ENCODE peak calls at places on chromosomes 2 and 18, in four cellular contexts. T is HT-29; G is anterior cingulate cortex; V is stimulated activated CD8-positive, alpha-beta memory T cell treated with anti-CD3 and anti-CD28 coated beads, Interleukin-2, amount 100 ng/mL, for 1 hour. F is an unnamed sample.

GRCh38 chr18:61308795-61309393 is 24.3 kb upstream of the CDH20 start:
- DNase-seq in T (no peak), G (peak; percentile 9), V (no peak), F (peak; percentile 76)

GRCh38 chr18:13823707-13824395 is at the start of gene MC5R:
- DNase-seq in T (peak; percentile 67), G (no peak), V (peak; percentile 44), F (peak; percentile 83)

GRCh38 chr2:147792966-147793617 is 51.7 kb upstream of the ACVR2A start:
- DNase-seq in T (no peak), G (no peak), V (no peak), F (no peak)

GRCh38 chr2:147331790-147332419 is 512.9 kb upstream of the ACVR2A start:
- DNase-seq in T (peak; percentile 78), G (no peak), V (no peak), F (peak; percentile 59)

GRCh38 chr2:212227755-212228154 is 310.8 kb downstream of the ERBB4 start:
- DNase-seq in T (peak; percentile 44), G (no peak), V (no peak), F (peak; percentile 86)

GRCh38 chr2:36785179-36785795 is 88.8 kb downstream of the VIT start:
- DNase-seq in T (peak; percentile 88), G (no peak), V (peak; percentile 22), F (peak; percentile 69)

GRCh38 chr2:233336541-233336940 is 17.8 kb upstream of the DGKD start:
- DNase-seq in T (no peak), G (no peak), V (no peak), F (no peak)

GRCh38 chr2:190696792-190697398 is 48.0 kb downstream of the NAB1 start:
- DNase-seq in T (no peak), G (no peak), V (no peak), F (peak; percentile 59)

GRCh38 chr2:183292028-183292427 is 167.8 kb downstream of the NUP35 start:
- DNase-seq in T (no peak), G (no peak), V (no peak), F (no peak)

GRCh38 chr2:140893685-140894084 is 1237.1 kb downstream of the LRP1B start:
- DNase-seq in T (no peak), G (no peak), V (no peak), F (no peak)

GRCh38 chr2:234463626-234464290 is 33.1 kb downstream of the ARL4C start:
- DNase-seq in T (peak; percentile 72), G (no peak), V (peak; percentile 34), F (peak; percentile 97)

GRCh38 chr2:229650886-229651285 is 63.5 kb downstream of the DNER start:
- DNase-seq in T (no peak), G (no peak), V (no peak), F (no peak)

GRCh38 chr2:234136461-234136860 is 86.0 kb downstream of the SPP2 start:
- DNase-seq in T (peak; percentile 46), G (no peak), V (no peak), F (peak; percentile 38)

GRCh38 chr2:60468390-60469085 is 84.9 kb downstream of the BCL11A start:
- DNase-seq in T (no peak), G (no peak), V (no peak), F (no peak)

GRCh38 chr2:67065046-67065445 is 332.1 kb upstream of the ETAA1 start:
- DNase-seq in T (no peak), G (no peak), V (no peak), F (no peak)

GRCh38 chr2:130162968-130163367 is 18.1 kb upstream of the CCDC74B start:
- DNase-seq in T (no peak), G (no peak), V (no peak), F (no peak)

GRCh38 chr2:105737980-105738657 is 6.6 kb upstream of the NCK2 start:
- DNase-seq in T (no peak), G (no peak), V (no peak), F (no peak)

GRCh38 chr2:72205546-72205863 is 57.8 kb upstream of the CYP26B1 start:
- DNase-seq in T (peak; percentile 20), G (no peak), V (no peak), F (no peak)

F was measured in DMS53.